ENCODE peak calls at places on chromosomes 5 and 9, in six cellular contexts. J is IMR-90, I is mesenchymal stem cell, F is trophoblast cell, S is H9, U is H1. B is an unnamed sample.

GRCh38 chr9:27088981-27089380 is 20.0 kb upstream of the TEK start:
- DNase-seq in U (no peak), J (peak), S (no peak), I (peak), F (peak), B (no peak)

GRCh38 chr5:55986931-55987330 is 7.8 kb downstream of the IL6ST start:
- DNase-seq in I (no peak), F (no peak), U (no peak), S (no peak), J (no peak), B (no peak)

GRCh38 chr9:126312584-126313551 is 13.8 kb upstream of the MVB12B start:
- DNase-seq in U (no peak), J (no peak), F (no peak), I (no peak), S (no peak), B (no peak)

GRCh38 chr5:95221234-95221633 is 63.7 kb downstream of the MCTP1 start:
- DNase-seq in J (no peak), I (no peak), U (no peak), S (no peak), F (no peak), B (no peak)

GRCh38 chr9:88973281-88974045 is 17.8 kb upstream of the S1PR3 start:
- DNase-seq in F (no peak), S (no peak), I (peak), J (no peak), U (no peak), B (no peak)

GRCh38 chr9:127172066-127172707 is 49.8 kb upstream of the ANGPTL2 start:
- DNase-seq in J (peak), I (peak), U (no peak), F (peak), S (no peak), B (no peak)

GRCh38 chr9:93316726-93317494 is 133.0 kb downstream of the WNK2 start:
- DNase-seq in U (no peak), I (no peak), S (no peak), F (no peak), J (no peak), B (no peak)

GRCh38 chr9:128927731-128928411 is 7.1 kb downstream of the PHYHD1 start:
- DNase-seq in U (peak), J (peak), I (peak), S (peak), F (peak), B (peak)

GRCh38 chr5:171344936-171345608 is 36.0 kb downstream of the TLX3 start:
- DNase-seq in F (no peak), I (no peak), S (no peak), U (no peak), J (no peak), B (no peak)

GRCh38 chr9:128007566-128008138 is 26.9 kb upstream of the EEIG1 start:
- DNase-seq in F (peak), S (no peak), I (peak), U (no peak), J (peak), B (no peak)

GRCh38 chr9:34611811-34612787 is at the start of gene RPP25L:
- DNase-seq in F (peak), J (peak), S (peak), U (no peak), I (peak), B (peak)
- H3K23ac ChIP-seq in F (no peak), J (peak), S (no peak), U (no peak), I (no peak), B (peak)

DNA sequence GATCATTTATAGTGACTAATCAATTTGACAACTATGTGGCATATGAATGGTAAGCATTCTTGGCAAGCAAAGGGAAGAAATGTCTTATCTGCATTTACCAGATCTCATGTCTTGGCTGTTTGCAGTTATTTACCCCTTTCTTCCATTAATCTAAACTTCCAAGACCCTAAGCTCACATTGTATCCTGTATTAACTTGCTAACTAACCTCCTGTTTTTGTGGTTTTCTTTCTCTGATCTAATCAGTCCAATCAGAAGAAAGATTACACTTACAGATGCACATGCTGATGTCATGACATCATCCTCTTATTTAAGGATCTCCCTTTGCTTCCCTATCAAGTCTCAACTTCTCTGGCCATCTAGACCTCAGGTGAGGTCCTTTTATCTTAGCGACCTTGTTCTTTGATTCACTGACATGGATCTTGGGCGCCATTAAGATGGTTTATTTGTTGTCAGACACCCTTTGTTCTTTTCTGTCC is 95.5 kb downstream of the F2RL2 start:
- DNase-seq in F (peak), U (no peak), I (no peak), J (peak), S (no peak), B (no peak)
- H3K4me2 ChIP-seq in F (peak), U (no peak), I (no peak), J (no peak), S (no peak), B (no peak)

DNA sequence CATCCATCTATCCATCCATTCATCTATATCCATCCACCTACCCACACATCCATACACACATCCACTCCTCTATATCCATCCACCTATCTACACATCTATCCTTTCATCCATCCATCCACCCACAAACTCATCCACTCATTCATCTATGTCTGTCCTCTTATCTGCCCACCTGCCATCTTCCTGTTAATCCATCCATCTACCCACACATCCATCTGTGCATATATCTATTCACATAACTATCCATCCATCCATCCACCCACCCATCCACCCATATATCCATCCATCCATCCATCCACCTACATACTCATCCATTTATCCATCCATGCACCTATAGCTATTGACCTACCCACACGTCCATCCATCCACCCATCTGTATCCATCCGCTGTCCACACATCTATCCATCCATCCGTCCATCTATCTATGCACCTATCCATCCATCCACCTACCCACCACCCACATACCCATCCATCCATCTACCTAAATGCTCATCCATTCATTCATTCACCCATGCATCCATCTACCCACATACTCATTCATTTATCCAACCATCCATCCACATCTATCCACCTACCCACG is 182.1 kb upstream of the TBC1D2 start:
- DNase-seq in J (no peak), F (no peak), I (no peak), U (no peak), S (no peak), B (no peak)
- H3K14ac ChIP-seq in J (no peak), F (no peak), I (no peak), U (no peak), S (no peak), B (no peak)

GRCh38 chr9:71968541-71969090 is 57.2 kb downstream of the C9orf85 start:
- DNase-seq in J (no peak), U (no peak), F (peak), S (no peak), I (no peak), B (no peak)
- H3K23ac ChIP-seq in J (no peak), U (no peak), F (no peak), S (no peak), I (no peak), B (no peak)

DNA sequence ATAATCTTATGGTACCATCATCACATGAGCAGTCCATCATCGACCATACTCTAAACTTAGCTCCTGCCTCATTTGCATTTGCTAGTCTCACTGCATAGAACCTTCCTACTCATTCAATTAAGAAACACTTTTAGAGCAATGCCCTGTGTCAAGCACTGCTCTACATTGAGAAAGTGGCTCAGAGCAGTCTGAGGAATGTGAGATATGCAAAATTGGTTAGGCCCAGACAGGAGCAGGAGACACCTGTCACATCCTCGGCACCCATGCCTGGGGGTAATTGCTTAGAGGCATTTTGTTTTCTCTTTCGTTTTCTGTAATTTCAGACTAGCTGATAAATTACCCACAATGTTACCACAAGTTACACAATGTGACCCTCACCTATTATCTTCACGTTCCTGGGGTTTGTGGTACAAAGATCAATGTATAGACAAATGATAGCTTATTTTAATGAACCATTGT is 4.9 kb upstream of the RARS1 start:
- DNase-seq in I (no peak), U (no peak), J (no peak), S (no peak), F (peak), B (no peak)
- H3K4me2 ChIP-seq in I (no peak), U (no peak), J (no peak), S (no peak), F (no peak), B (no peak)

DNA sequence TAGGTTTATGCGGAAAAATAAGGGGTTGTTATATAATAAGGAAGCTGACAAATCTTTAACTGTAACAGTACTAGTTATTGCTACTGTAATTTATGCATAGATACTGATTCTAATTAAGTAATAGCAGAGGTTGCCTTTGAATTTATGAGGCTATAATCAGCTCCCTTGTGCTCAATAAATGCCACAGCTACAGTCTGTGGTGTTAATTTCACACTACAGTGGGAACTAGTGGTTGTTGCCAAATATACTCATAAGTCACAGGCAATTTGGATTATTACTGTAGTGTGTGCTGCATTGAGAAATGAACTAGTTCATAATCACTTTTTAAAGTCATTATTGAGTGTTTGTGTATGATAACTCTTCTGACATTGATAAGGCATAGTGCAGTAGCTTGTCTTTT is 291.2 kb upstream of the PCSK5 start:
- DNase-seq in F (no peak), J (no peak), S (no peak), I (no peak), U (no peak), B (no peak)
- H3K14ac ChIP-seq in F (no peak), J (no peak), S (no peak), I (no peak), U (no peak), B (no peak)

GRCh38 chr9:1331546-1331945 is 281.4 kb downstream of the DMRT2 start:
- DNase-seq in U (no peak), J (no peak), F (no peak), I (no peak), S (no peak), B (no peak)

GRCh38 chr9:1332161-1332560 is 282.0 kb downstream of the DMRT2 start:
- DNase-seq in U (no peak), J (no peak), F (peak), S (no peak), I (no peak), B (no peak)

DNA sequence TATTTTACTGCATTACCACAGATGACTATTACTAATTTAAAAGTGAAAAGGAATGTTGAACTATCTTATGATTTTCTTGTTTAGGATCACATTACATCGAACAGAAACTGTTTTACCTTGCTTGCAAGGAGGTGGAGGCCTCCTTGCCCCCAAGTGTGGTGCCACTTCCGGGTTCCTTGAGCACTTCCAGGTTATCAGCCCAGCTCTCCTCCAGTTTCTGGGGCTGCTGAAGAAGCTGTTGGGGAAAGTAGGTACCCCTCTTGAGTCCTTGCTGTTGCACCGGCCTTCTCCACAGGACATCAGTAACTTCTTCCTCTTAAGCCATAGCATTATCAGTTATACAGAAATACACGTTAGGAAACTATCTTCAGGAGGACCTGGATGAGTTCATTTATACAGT is 278.2 kb downstream of the DMRT2 start:
- DNase-seq in J (no peak), S (no peak), I (no peak), F (no peak), U (no peak), B (no peak)
- H3K23ac ChIP-seq in J (no peak), S (no peak), I (no peak), F (no peak), U (no peak), B (no peak)

B was measured in neuronal stem cell.